ENCODE peak calls at places on chromosomes 1 and 21, in nine cellular contexts. P is ecto neural progenitor cell, W is HFF-Myc, V is mucosa of gallbladder, G is erythroblast, E is iris pigment epithelial cell, I is Right ventricle myocardium inferior, R is Calu3, Y is suprapubic skin. D is an unnamed sample.

GRCh38 chr21:22536511-22536910 is 1538.3 kb downstream of the NCAM2 start:
- DNase-seq in P (no peak), W (no peak), V (no peak), G (no peak), E (peak; percentile 42), I (no peak), R (no peak), Y (no peak), D (peak; percentile 8)

GRCh38 chr1:16013220-16013907 is 4.5 kb downstream of the HSPB7 start:
- DNase-seq in P (no peak), W (no peak), V (peak; percentile 39), G (peak; percentile 18), E (peak; percentile 82), I (peak; percentile 85), R (peak; percentile 57), Y (no peak), D (peak; percentile 64)

GRCh38 chr1:3863231-3863935 is 6.1 kb downstream of the DFFB start:
- DNase-seq in P (no peak), W (no peak), V (no peak), G (no peak), E (no peak), I (no peak), R (no peak), Y (no peak), D (no peak)

GRCh38 chr1:214719207-214719606 is 116.2 kb downstream of the CENPF start:
- DNase-seq in P (no peak), W (no peak), V (no peak), G (no peak), E (no peak), I (no peak), R (no peak), Y (no peak), D (no peak)

GRCh38 chr1:2088434-2088833 is 38.2 kb downstream of the PRKCZ start:
- DNase-seq in P (no peak), W (no peak), V (no peak), G (no peak), E (peak; percentile 60), I (no peak), R (no peak), Y (no peak), D (no peak)

GRCh38 chr21:38965910-38966504 is 160.3 kb downstream of the ETS2 start:
- DNase-seq in P (peak; percentile 72), W (no peak), V (peak; percentile 82), G (no peak), E (peak; percentile 77), I (no peak), R (peak; percentile 79), Y (no peak), D (no peak)

GRCh38 chr1:187517508-187517907 is 688.8 kb downstream of the PLA2G4A start:
- DNase-seq in P (no peak), W (no peak), V (peak; percentile 18), G (no peak), E (no peak), I (no peak), R (no peak), Y (no peak), D (no peak)

GRCh38 chr21:17548262-17548661 is 35.4 kb downstream of the CXADR start:
- DNase-seq in P (no peak), W (no peak), V (no peak), G (no peak), E (peak; percentile 73), I (no peak), R (no peak), Y (no peak), D (no peak)

GRCh38 chr21:44869860-44870747 is 3.4 kb downstream of the PTTG1IP start:
- DNase-seq in P (no peak), W (peak; percentile 77), V (peak; percentile 78), G (peak; percentile 56), E (peak; percentile 98), I (no peak), R (peak; percentile 77), Y (peak; percentile 72), D (peak; percentile 96)

GRCh38 chr1:154746620-154747299 is 123.3 kb downstream of the KCNN3 start:
- DNase-seq in P (no peak), W (no peak), V (no peak), G (no peak), E (no peak), I (no peak), R (no peak), Y (no peak), D (no peak)

GRCh38 chr1:202292773-202293172 is 49.0 kb downstream of the UBE2T start:
- DNase-seq in P (no peak), W (no peak), V (no peak), G (no peak), E (no peak), I (no peak), R (no peak), Y (no peak), D (no peak)

GRCh38 chr1:118360817-118361216 is 175.8 kb upstream of the SPAG17 start:
- DNase-seq in P (no peak), W (peak; percentile 63), V (no peak), G (no peak), E (peak; percentile 6), I (no peak), R (no peak), Y (no peak), D (peak; percentile 19)

GRCh38 chr1:228798548-228798947 is 63.3 kb downstream of the RHOU start:
- DNase-seq in P (no peak), W (peak; percentile 29), V (peak; percentile 42), G (no peak), E (no peak), I (no peak), R (no peak), Y (no peak), D (no peak)

GRCh38 chr1:63322248-63322943 is at the start of gene FOXD3:
- DNase-seq in P (peak; percentile 87), W (no peak), V (peak; percentile 46), G (peak; percentile 84), E (no peak), I (peak; percentile 85), R (peak; percentile 71), Y (peak; percentile 71), D (peak; percentile 47)

GRCh38 chr21:45327458-45328197 is 39.9 kb upstream of the POFUT2 start:
- DNase-seq in P (no peak), W (no peak), V (no peak), G (no peak), E (no peak), I (peak; percentile 51), R (no peak), Y (peak; percentile 60), D (no peak)

GRCh38 chr1:152029144-152029936 is 7.5 kb downstream of the S100A11 start:
- DNase-seq in P (no peak), W (no peak), V (no peak), G (no peak), E (peak; percentile 79), I (peak; percentile 37), R (no peak), Y (no peak), D (peak; percentile 14)

GRCh38 chr1:209527993-209528392 is 55.5 kb upstream of the CAMK1G start:
- DNase-seq in P (no peak), W (no peak), V (peak; percentile 65), G (no peak), E (peak; percentile 59), I (no peak), R (peak; percentile 74), Y (no peak), D (peak; percentile 61)

GRCh38 chr1:111864862-111865261 is 109.2 kb downstream of the DDX20 start:
- DNase-seq in P (no peak), W (no peak), V (no peak), G (no peak), E (no peak), I (no peak), R (no peak), Y (no peak), D (peak; percentile 2)

GRCh38 chr1:23216771-23217420 is 406 bp downstream of the HTR1D start:
- DNase-seq in P (peak; percentile 78), W (no peak), V (no peak), G (peak; percentile 15), E (no peak), I (no peak), R (peak; percentile 45), Y (no peak), D (no peak)

GRCh38 chr1:21653744-21654100 is 15.4 kb downstream of the RAP1GAP start:
- DNase-seq in P (no peak), W (no peak), V (no peak), G (no peak), E (no peak), I (no peak), R (no peak), Y (no peak), D (no peak)

GRCh38 chr1:198633675-198634121 is 5.1 kb upstream of the PTPRC start:
- DNase-seq in P (no peak), W (no peak), V (no peak), G (peak; percentile 36), E (no peak), I (no peak), R (no peak), Y (no peak), D (no peak)

GRCh38 chr1:45200435-45200834 is 6.0 kb downstream of the ZSWIM5 start:
- DNase-seq in P (no peak), W (no peak), V (no peak), G (no peak), E (no peak), I (no peak), R (no peak), Y (no peak), D (no peak)

GRCh38 chr21:42815217-42815616 is 64.1 kb downstream of the WDR4 start:
- DNase-seq in P (no peak), W (no peak), V (no peak), G (no peak), E (no peak), I (no peak), R (no peak), Y (no peak), D (peak; percentile 19)

GRCh38 chr1:236895665-236896387 is 100.7 kb downstream of the MTR start:
- DNase-seq in P (no peak), W (no peak), V (no peak), G (no peak), E (no peak), I (no peak), R (no peak), Y (no peak), D (no peak)

GRCh38 chr1:56626546-56626945 is 18.6 kb upstream of the PRKAA2 start:
- DNase-seq in P (no peak), W (no peak), V (no peak), G (no peak), E (peak; percentile 55), I (no peak), R (no peak), Y (no peak), D (no peak)

GRCh38 chr21:44024257-44024656 is 12.1 kb downstream of the TRAPPC10 start:
- DNase-seq in P (no peak), W (no peak), V (no peak), G (no peak), E (no peak), I (no peak), R (no peak), Y (peak; percentile 13), D (no peak)

GRCh38 chr21:34706337-34706736 is 37.5 kb downstream of the CLIC6 start:
- DNase-seq in P (no peak), W (no peak), V (no peak), G (no peak), E (no peak), I (no peak), R (no peak), Y (no peak), D (no peak)

GRCh38 chr1:169363046-169363756 is 4.4 kb downstream of the NME7 start:
- DNase-seq in P (no peak), W (peak; percentile 61), V (no peak), G (no peak), E (peak; percentile 97), I (no peak), R (no peak), Y (no peak), D (peak; percentile 60)

GRCh38 chr1:75264112-75264511 is 129.9 kb downstream of the LHX8 start:
- DNase-seq in P (no peak), W (no peak), V (no peak), G (no peak), E (no peak), I (no peak), R (no peak), Y (no peak), D (no peak)